ENCODE peak calls at places on chromosomes 7 and 10, in five cellular contexts. L is HCT116, F is psoas muscle, W is GM23248, C is right atrium auricular region. R is an unnamed sample.

GRCh38 chr10:69567920-69568319 is 5.3 kb downstream of the NEUROG3 start:
- DNase-seq in L (no peak), W (peak), C (no peak), F (peak), R (no peak)

GRCh38 chr10:6320320-6321010 is 117.7 kb downstream of the PFKFB3 start:
- DNase-seq in F (no peak), L (no peak), W (no peak), C (no peak), R (no peak)

GRCh38 chr7:122736183-122736582 is 33.5 kb upstream of the RNF148 start:
- DNase-seq in F (no peak), C (no peak), L (no peak), W (no peak), R (no peak)

GRCh38 chr7:91557789-91558396 is 293.7 kb downstream of the FZD1 start:
- DNase-seq in F (no peak), C (no peak), W (peak), L (peak), R (no peak)

GRCh38 chr10:21808525-21808924 is 195.0 kb downstream of the DNAJC1 start:
- DNase-seq in F (no peak), W (no peak), C (no peak), L (no peak), R (no peak)

GRCh38 chr10:22620140-22620857 is 94.1 kb downstream of the PIP4K2A start:
- DNase-seq in W (peak), C (peak), L (peak), F (peak), R (peak)

GRCh38 chr7:54961391-54961790 is 57.4 kb upstream of the EGFR start:
- DNase-seq in W (no peak), L (no peak), C (no peak), F (no peak), R (no peak)

GRCh38 chr7:64574481-64575159 is 11.7 kb upstream of the ZNF680 start:
- DNase-seq in F (no peak), C (no peak), L (no peak), W (peak), R (no peak)

GRCh38 chr7:130986271-130986690 is 252.3 kb upstream of the KLF14 start:
- DNase-seq in F (no peak), C (no peak), L (no peak), W (peak), R (no peak)

GRCh38 chr10:99678921-99679320 is 19.6 kb downstream of the ENTPD7 start:
- DNase-seq in W (no peak), F (no peak), L (no peak), C (no peak), R (no peak)

GRCh38 chr10:28090506-28090905 is 91.6 kb upstream of the ODAD2 start:
- DNase-seq in F (no peak), L (no peak), C (no peak), W (no peak), R (no peak)

GRCh38 chr10:43206391-43207235 is 60.3 kb downstream of the RASGEF1A start:
- DNase-seq in C (no peak), W (no peak), L (no peak), F (peak), R (peak)

GRCh38 chr7:99098824-99099498 is 44.9 kb downstream of the SMURF1 start:
- DNase-seq in W (peak), F (no peak), L (peak), C (no peak), R (no peak)

GRCh38 chr10:102310356-102311024 is 65.2 kb downstream of the GBF1 start:
- DNase-seq in L (peak), F (no peak), W (peak), C (no peak), R (no peak)

GRCh38 chr10:84193327-84193726 is 1.0 kb upstream of the CDHR1 start:
- DNase-seq in W (no peak), C (no peak), F (no peak), L (no peak), R (no peak)

GRCh38 chr10:6070647-6071046 is 8.5 kb upstream of the IL2RA start:
- DNase-seq in C (no peak), L (no peak), F (no peak), W (peak), R (no peak)

GRCh38 chr10:44922021-44922420 is 10.9 kb downstream of the TMEM72 start:
- DNase-seq in F (no peak), W (no peak), C (no peak), L (no peak), R (no peak)

GRCh38 chr7:90624128-90624980 is 28.2 kb downstream of the CDK14 start:
- DNase-seq in L (no peak), F (no peak), W (peak), C (no peak), R (no peak)

GRCh38 chr7:1220000-1220726 is 12.5 kb upstream of the UNCX start:
- DNase-seq in F (no peak), W (no peak), L (no peak), C (no peak), R (no peak)

GRCh38 chr7:40903872-40904271 is 769.1 kb downstream of the SUGCT start:
- DNase-seq in L (no peak), W (no peak), C (no peak), F (no peak), R (no peak)

GRCh38 chr10:91712315-91712714 is 79.4 kb upstream of the PPP1R3C start:
- DNase-seq in F (no peak), W (no peak), C (no peak), L (no peak), R (no peak)

GRCh38 chr10:30637881-30638467 is 8.4 kb upstream of the LYZL2 start:
- DNase-seq in L (peak), F (no peak), W (peak), C (no peak), R (no peak)

GRCh38 chr7:37259381-37259821 is 189.3 kb downstream of the ELMO1 start:
- DNase-seq in F (no peak), W (peak), L (no peak), C (no peak), R (no peak)

DNA sequence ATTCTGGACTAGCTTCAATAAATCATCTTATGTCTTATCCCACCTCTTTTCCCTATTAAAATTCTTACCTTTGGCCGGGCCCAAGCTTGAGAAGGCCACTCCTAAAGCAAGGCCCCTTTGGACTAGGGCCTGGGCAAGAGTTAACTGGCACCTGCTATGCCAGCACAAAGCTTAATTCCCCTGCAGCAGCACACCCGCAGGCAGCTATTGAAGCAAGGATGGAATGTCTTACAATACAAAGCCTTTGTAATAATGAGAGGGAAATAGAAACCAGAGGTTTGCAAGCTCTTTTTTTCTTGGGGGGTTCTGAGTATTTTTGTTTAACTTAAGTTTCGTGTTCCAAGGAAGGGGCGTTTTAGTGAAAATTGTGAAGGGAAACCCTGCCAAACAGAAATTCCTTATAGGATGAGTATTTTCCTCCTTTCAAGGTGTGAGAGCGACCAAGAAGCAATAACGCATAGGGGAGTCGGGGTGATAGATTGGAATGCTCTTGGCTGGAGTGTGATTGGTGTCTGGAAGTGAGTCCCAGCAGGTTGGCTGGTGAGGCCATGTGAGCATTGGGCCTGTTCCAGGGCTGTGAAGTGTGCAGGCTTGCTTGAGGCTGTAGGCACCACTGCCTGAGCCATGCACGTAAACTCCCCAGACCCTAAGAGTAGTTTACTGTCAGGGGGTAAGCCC is 148.5 kb downstream of the KIAA1217 start:
- DNase-seq in C (no peak), L (no peak), W (no peak), F (no peak), R (no peak)
- H3K27ac ChIP-seq in C (no peak), L (no peak), W (no peak), F (peak), R (no peak)

DNA sequence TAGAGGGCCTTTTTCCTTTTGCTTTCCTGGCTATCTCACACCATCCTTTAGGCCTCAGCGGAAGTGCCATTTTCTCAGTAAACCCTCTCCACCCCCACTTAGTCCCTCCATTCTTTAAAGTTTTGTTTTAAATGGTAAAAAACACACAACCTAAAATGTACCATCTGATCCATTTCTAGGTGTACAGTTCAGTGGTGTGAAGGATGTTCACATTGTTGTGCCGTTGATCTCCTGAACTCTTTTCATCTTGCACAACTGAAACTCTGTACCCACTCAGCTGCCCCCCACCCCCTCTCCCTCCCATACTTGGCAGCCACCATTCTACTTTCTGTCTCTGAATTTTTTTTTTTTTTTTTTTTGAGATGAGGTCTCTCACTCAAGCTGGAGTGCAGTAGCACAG is 52.2 kb downstream of the SNX10 start:
- DNase-seq in W (no peak), L (no peak), C (no peak), F (no peak), R (no peak)
- H3K27ac ChIP-seq in W (no peak), L (no peak), C (no peak), F (no peak), R (no peak)

DNA sequence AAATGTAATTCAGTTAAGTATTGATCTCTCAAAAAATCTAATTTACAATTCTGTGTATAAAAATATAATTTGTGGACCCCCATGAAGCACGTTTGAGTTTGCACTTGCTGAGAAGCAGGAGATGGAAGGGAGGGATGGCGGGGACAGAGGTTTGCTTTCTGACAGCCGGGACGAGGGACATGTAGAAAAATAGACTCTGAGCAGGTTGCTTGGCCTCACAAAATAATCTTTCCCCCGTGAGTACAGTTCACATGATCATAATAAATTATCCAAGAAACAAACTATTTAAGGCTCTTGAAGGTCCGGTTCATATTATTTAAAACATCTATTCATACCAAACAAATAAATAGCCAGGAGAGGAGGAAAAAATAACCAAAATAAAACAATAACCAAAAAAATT is 10.0 kb downstream of the SHH start:
- DNase-seq in F (no peak), W (no peak), C (no peak), L (no peak), R (no peak)
- H3K27ac ChIP-seq in F (no peak), W (no peak), C (no peak), L (no peak), R (no peak)

GRCh38 chr7:78539825-78540224 is 741.3 kb downstream of the PHTF2 start:
- DNase-seq in C (no peak), F (no peak), W (no peak), L (no peak), R (no peak)

GRCh38 chr7:78542551-78542950 is 744.0 kb downstream of the PHTF2 start:
- DNase-seq in L (no peak), F (no peak), C (no peak), W (no peak), R (no peak)

GRCh38 chr7:78543976-78544375 is 745.4 kb downstream of the PHTF2 start:
- DNase-seq in F (no peak), L (no peak), C (no peak), W (no peak), R (no peak)

GRCh38 chr7:78542981-78543380 is 744.4 kb downstream of the PHTF2 start:
- DNase-seq in C (no peak), F (no peak), L (no peak), W (no peak), R (no peak)
- H3K27ac ChIP-seq in C (no peak), F (no peak), L (no peak), W (no peak), R (no peak)

DNA sequence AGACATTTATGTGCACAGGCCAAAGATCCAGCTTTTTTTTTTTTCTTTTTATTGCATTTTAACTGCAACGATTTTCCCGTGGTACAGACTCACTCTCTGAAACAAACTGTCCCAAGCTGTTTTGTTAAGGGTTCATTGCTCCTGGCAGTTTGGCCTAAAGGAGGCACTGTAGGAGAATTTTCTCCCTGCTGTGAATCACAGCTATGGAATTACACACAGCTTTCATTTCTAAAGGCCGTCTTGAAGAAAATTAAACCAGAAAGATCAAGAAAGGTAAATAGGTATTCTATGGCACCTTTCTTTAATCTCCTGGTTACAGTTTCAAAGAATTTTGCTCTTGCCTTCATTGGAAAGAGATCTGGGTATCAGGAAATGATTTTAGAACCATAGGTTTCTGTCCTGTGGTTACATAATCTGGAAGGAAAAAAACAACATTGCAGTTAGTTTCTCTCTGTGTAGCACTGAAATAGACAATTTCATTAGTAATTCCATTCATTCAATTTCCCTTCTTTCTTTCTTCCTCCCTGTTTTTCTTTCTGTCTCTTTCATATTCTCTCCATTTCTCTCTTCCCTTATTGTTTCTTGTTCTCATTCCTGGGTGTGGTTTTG is 51.2 kb downstream of the PDK4 start:
- DNase-seq in W (peak), F (no peak), L (peak), C (no peak), R (peak)
- H3K27ac ChIP-seq in W (no peak), F (peak), L (no peak), C (peak), R (peak)

GRCh38 chr10:110852255-110852896 is 19.4 kb upstream of the PDCD4 start:
- DNase-seq in W (peak), L (peak), C (no peak), F (no peak), R (no peak)
- H3K27ac ChIP-seq in W (no peak), L (no peak), C (no peak), F (no peak), R (no peak)

GRCh38 chr7:104823177-104823576 is 190.8 kb upstream of the KMT2E start:
- DNase-seq in W (no peak), L (no peak), C (no peak), F (no peak), R (no peak)
- H3K27ac ChIP-seq in W (no peak), L (no peak), C (no peak), F (no peak), R (no peak)